ENCODE peak calls at places on chromosomes 4 and X, in seven cellular contexts. One of them, this sample, is unnamed.

GRCh38 chr4:95508421-95508820 is 40.4 kb downstream of the UNC5C start:
- DNase-seq in left ventricle myocardium inferior: no peak
- DNase-seq in endothelial cell of umbilical vein: peak; percentile 60
- DNase-seq in RKO: no peak
- DNase-seq in activated naive CD8-positive, alpha-beta T cell treated with anti-CD3 and anti-CD28 coated beads, Interleukin-2, amount 50 U/mL, for 24 hours: no peak
- DNase-seq in esophagus muscularis mucosa: no peak
- DNase-seq in ovary: no peak
- DNase-seq in this sample: no peak

GRCh38 chr4:7237863-7238262 is 45.5 kb downstream of the SORCS2 start:
- DNase-seq in left ventricle myocardium inferior: no peak
- DNase-seq in endothelial cell of umbilical vein: no peak
- DNase-seq in RKO: no peak
- DNase-seq in activated naive CD8-positive, alpha-beta T cell treated with anti-CD3 and anti-CD28 coated beads, Interleukin-2, amount 50 U/mL, for 24 hours: no peak
- DNase-seq in esophagus muscularis mucosa: no peak
- DNase-seq in ovary: no peak
- DNase-seq in this sample: no peak

GRCh38 chr4:75107703-75108612 is 175.0 kb downstream of the PARM1 start:
- DNase-seq in left ventricle myocardium inferior: no peak
- DNase-seq in endothelial cell of umbilical vein: no peak
- DNase-seq in RKO: peak; percentile 4
- DNase-seq in activated naive CD8-positive, alpha-beta T cell treated with anti-CD3 and anti-CD28 coated beads, Interleukin-2, amount 50 U/mL, for 24 hours: no peak
- DNase-seq in esophagus muscularis mucosa: no peak
- DNase-seq in ovary: no peak
- DNase-seq in this sample: no peak

GRCh38 chr4:128256539-128256938 is 31.1 kb downstream of the PGRMC2 start:
- DNase-seq in left ventricle myocardium inferior: no peak
- DNase-seq in endothelial cell of umbilical vein: peak; percentile 27
- DNase-seq in RKO: no peak
- DNase-seq in activated naive CD8-positive, alpha-beta T cell treated with anti-CD3 and anti-CD28 coated beads, Interleukin-2, amount 50 U/mL, for 24 hours: no peak
- DNase-seq in esophagus muscularis mucosa: no peak
- DNase-seq in ovary: no peak
- DNase-seq in this sample: no peak

GRCh38 chr4:22091351-22091731 is 142.8 kb upstream of the KCNIP4 start:
- DNase-seq in left ventricle myocardium inferior: no peak
- DNase-seq in endothelial cell of umbilical vein: no peak
- DNase-seq in RKO: no peak
- DNase-seq in activated naive CD8-positive, alpha-beta T cell treated with anti-CD3 and anti-CD28 coated beads, Interleukin-2, amount 50 U/mL, for 24 hours: no peak
- DNase-seq in esophagus muscularis mucosa: no peak
- DNase-seq in ovary: no peak
- DNase-seq in this sample: no peak

GRCh38 chr4:23680616-23681518 is 209.0 kb downstream of the PPARGC1A start:
- DNase-seq in left ventricle myocardium inferior: no peak
- DNase-seq in endothelial cell of umbilical vein: no peak
- DNase-seq in RKO: no peak
- DNase-seq in activated naive CD8-positive, alpha-beta T cell treated with anti-CD3 and anti-CD28 coated beads, Interleukin-2, amount 50 U/mL, for 24 hours: no peak
- DNase-seq in esophagus muscularis mucosa: no peak
- DNase-seq in ovary: no peak
- DNase-seq in this sample: no peak

GRCh38 chr4:102449751-102450352 is 51.3 kb upstream of the NFKB1 start:
- DNase-seq in left ventricle myocardium inferior: no peak
- DNase-seq in endothelial cell of umbilical vein: peak; percentile 74
- DNase-seq in RKO: peak; percentile 80
- DNase-seq in activated naive CD8-positive, alpha-beta T cell treated with anti-CD3 and anti-CD28 coated beads, Interleukin-2, amount 50 U/mL, for 24 hours: peak; percentile 32
- DNase-seq in esophagus muscularis mucosa: no peak
- DNase-seq in ovary: no peak
- DNase-seq in this sample: peak; percentile 52

GRCh38 chrX:153967536-153968214 is 3.9 kb downstream of the HCFC1 start:
- DNase-seq in left ventricle myocardium inferior: no peak
- DNase-seq in endothelial cell of umbilical vein: peak; percentile 24
- DNase-seq in RKO: no peak
- DNase-seq in activated naive CD8-positive, alpha-beta T cell treated with anti-CD3 and anti-CD28 coated beads, Interleukin-2, amount 50 U/mL, for 24 hours: no peak
- DNase-seq in esophagus muscularis mucosa: no peak
- DNase-seq in ovary: no peak
- DNase-seq in this sample: no peak

This sample was measured in HEK293T.